ENCODE peak calls at places on chromosome 5, in six cellular contexts. T, G, M, V, C and N are unnamed samples.

GRCh38 chr5:59187772-59188347 is 605.0 kb downstream of the RAB3C start:
- DNase-seq in G (no peak), V (no peak), M (peak), C (peak), T (no peak), N (no peak)

GRCh38 chr5:152288499-152288898 is 116.6 kb downstream of the NMUR2 start:
- DNase-seq in V (peak), T (no peak), C (no peak), G (no peak), M (no peak), N (no peak)

GRCh38 chr5:113319256-113320053 is 115.3 kb downstream of the TSSK1B start:
- DNase-seq in C (no peak), V (no peak), T (no peak), G (no peak), M (no peak), N (no peak)

GRCh38 chr5:129400395-129400983 is 59.6 kb upstream of the ADAMTS19 start:
- DNase-seq in T (no peak), G (no peak), M (no peak), V (no peak), C (no peak), N (no peak)

GRCh38 chr5:24110019-24110615 is 534.7 kb downstream of the CDH10 start:
- DNase-seq in G (no peak), M (peak), T (no peak), C (peak), V (no peak), N (no peak)

GRCh38 chr5:109191153-109191558 is 218.6 kb downstream of the PJA2 start:
- DNase-seq in V (no peak), M (peak), T (no peak), G (peak), C (no peak), N (no peak)

GRCh38 chr5:176364765-176365662 is at the start of gene ARL10:
- DNase-seq in M (peak), C (peak), T (peak), G (no peak), V (peak), N (no peak)

GRCh38 chr5:180020176-180020575 is 51.4 kb downstream of the RNF130 start:
- DNase-seq in M (no peak), C (no peak), V (no peak), T (no peak), G (no peak), N (no peak)

GRCh38 chr5:121681200-121681855 is 170.4 kb upstream of the FTMT start:
- DNase-seq in C (no peak), G (no peak), T (no peak), M (no peak), V (no peak), N (no peak)

GRCh38 chr5:749101-749670 is 35.3 kb downstream of the ZDHHC11B start:
- DNase-seq in T (peak), C (no peak), V (peak), G (no peak), M (no peak), N (no peak)

GRCh38 chr5:74209566-74209965 is 431.0 kb downstream of the ENC1 start:
- DNase-seq in T (no peak), G (no peak), M (peak), V (no peak), C (no peak), N (no peak)

GRCh38 chr5:74206571-74207550 is 433.7 kb downstream of the ENC1 start:
- DNase-seq in V (peak), G (peak), C (peak), T (peak), M (peak), N (no peak)

GRCh38 chr5:74216012-74216411 is 424.5 kb downstream of the ENC1 start:
- DNase-seq in T (no peak), C (no peak), G (no peak), M (no peak), V (no peak), N (no peak)

GRCh38 chr5:74212336-74212735 is 428.2 kb downstream of the ENC1 start:
- DNase-seq in G (no peak), V (no peak), M (no peak), C (peak), T (no peak), N (no peak)
- TF ChIP-seq CTCF in G (peak), V (no peak), M (peak), C (peak), T (peak), N (peak)

GRCh38 chr5:28734396-28734795 is 1696.0 kb upstream of the CDH9 start:
- DNase-seq in G (no peak), C (no peak), V (no peak), M (peak), T (no peak), N (no peak)
- TF ChIP-seq CTCF in G (no peak), C (peak), V (no peak), M (no peak), T (no peak), N (no peak)

GRCh38 chr5:94153736-94154450 is 412.5 kb upstream of the POU5F2 start:
- DNase-seq in G (peak), C (no peak), M (peak), T (peak), V (no peak), N (no peak)

GRCh38 chr5:94154672-94155071 is 413.3 kb upstream of the POU5F2 start:
- DNase-seq in V (no peak), T (no peak), C (no peak), G (no peak), M (no peak), N (no peak)

GRCh38 chr5:94157704-94158608 is 416.6 kb upstream of the POU5F2 start:
- DNase-seq in M (no peak), T (no peak), G (no peak), C (no peak), V (no peak), N (no peak)

GRCh38 chr5:94159144-94159543 is 417.7 kb upstream of the POU5F2 start:
- DNase-seq in V (no peak), G (no peak), M (no peak), C (no peak), T (no peak), N (no peak)
- TF ChIP-seq CTCF in V (no peak), G (peak), M (no peak), C (no peak), T (no peak), N (no peak)

GRCh38 chr5:61941637-61942036 is 364.4 kb upstream of the KIF2A start:
- DNase-seq in T (no peak), G (no peak), C (no peak), M (no peak), V (no peak), N (no peak)
- TF ChIP-seq CTCF in T (no peak), G (no peak), C (no peak), M (no peak), V (no peak), N (no peak)